ENCODE peak calls at places on chromosome 12, in four cellular contexts. M, B, T and I are unnamed samples. For H3K36me3, the result is how much of the 10 kb centered on the place peaks cover.

GRCh38 chr12:54421873-54422250 is 2.8 kb upstream of the ITGA5 start:
- DNase-seq in M (no peak), B (no peak), T (no peak), I (no peak)

GRCh38 chr12:114163766-114164165 is 197.6 kb upstream of the RBM19 start:
- DNase-seq in M (no peak), B (peak), T (no peak), I (no peak)

GRCh38 chr12:125860672-125861288 is 795.5 kb downstream of the AACS start:
- DNase-seq in M (no peak), B (no peak), T (no peak), I (no peak)

GRCh38 chr12:50271724-50272247 is 11.5 kb downstream of the LIMA1 start:
- DNase-seq in M (no peak), B (no peak), T (no peak), I (no peak)

GRCh38 chr12:15350643-15351042 is 28.3 kb downstream of the PTPRO start:
- DNase-seq in M (no peak), B (no peak), T (no peak), I (no peak)

GRCh38 chr12:132161046-132161781 is 17.0 kb downstream of the NOC4L start:
- DNase-seq in M (peak), B (peak), T (no peak), I (no peak)

GRCh38 chr12:65170245-65170881 is 980 bp downstream of the LEMD3 start:
- DNase-seq in M (peak), B (peak), T (peak), I (peak)

GRCh38 chr12:20695232-20695631 is at the start of gene SLCO1C1:
- DNase-seq in M (no peak), B (no peak), T (no peak), I (no peak)

GRCh38 chr12:34394211-34395055 is 372.1 kb downstream of the ALG10 start:
- DNase-seq in M (no peak), B (no peak), T (peak), I (no peak)

GRCh38 chr12:65019696-65020095 is 101.4 kb downstream of the WIF1 start:
- DNase-seq in M (no peak), B (no peak), T (no peak), I (no peak)

GRCh38 chr12:93921511-93921910 is 226.9 kb upstream of the PLXNC1 start:
- DNase-seq in M (no peak), B (no peak), T (no peak), I (no peak)

GRCh38 chr12:108833757-108834472 is 23.5 kb downstream of the SSH1 start:
- DNase-seq in M (peak), B (no peak), T (no peak), I (no peak)

GRCh38 chr12:106760184-106760531 is 14.3 kb upstream of the RIC8B start:
- DNase-seq in M (no peak), B (no peak), T (peak), I (peak)

GRCh38 chr12:7645395-7646177 is 20.1 kb downstream of the APOBEC1 start:
- DNase-seq in M (no peak), B (peak), T (peak), I (no peak)

GRCh38 chr12:98725481-98726247 is 80.6 kb downstream of the APAF1 start:
- DNase-seq in M (no peak), B (peak), T (no peak), I (no peak)

GRCh38 chr12:98714426-98714825 is 69.3 kb downstream of the APAF1 start:
- DNase-seq in M (no peak), B (no peak), T (no peak), I (no peak)

GRCh38 chr12:98721204-98721702 is 76.2 kb downstream of the APAF1 start:
- DNase-seq in M (no peak), B (no peak), T (no peak), I (no peak)

GRCh38 chr12:98724384-98725155 is 79.5 kb downstream of the APAF1 start:
- DNase-seq in M (no peak), B (no peak), T (no peak), I (no peak)

GRCh38 chr12:98719515-98720504 is 74.7 kb downstream of the APAF1 start:
- DNase-seq in M (no peak), B (no peak), T (no peak), I (no peak)
- H3K36me3 ChIP-seq in M (under half), B (under half), T (under half), I (under half)

DNA sequence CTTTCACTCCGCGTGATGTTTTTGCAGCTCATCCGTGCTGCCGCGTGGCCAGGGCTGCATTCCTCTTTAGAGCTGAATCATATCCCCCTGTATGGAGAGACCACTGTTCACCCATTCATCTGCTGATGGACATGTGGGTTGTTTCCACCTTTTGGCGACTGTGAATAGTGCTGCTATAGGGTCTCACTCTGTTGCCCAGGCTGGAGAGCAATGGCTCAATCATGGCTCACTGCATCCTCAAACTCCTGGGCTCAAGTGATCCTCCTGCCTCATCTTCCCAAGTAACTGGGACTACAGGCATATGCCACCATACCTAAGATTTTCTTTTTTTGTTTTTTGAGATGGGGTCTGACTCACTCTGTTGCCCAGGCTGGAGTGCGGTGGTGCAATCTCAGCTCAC is 36.5 kb downstream of the RILPL1 start:
- DNase-seq in M (no peak), B (no peak), T (no peak), I (no peak)
- H3K27ac ChIP-seq in M (no peak), B (no peak), T (no peak), I (no peak)

GRCh38 chr12:57732270-57732669 is 6.3 kb downstream of the AGAP2 start:
- DNase-seq in M (no peak), B (no peak), T (no peak), I (no peak)

GRCh38 chr12:57733928-57734327 is 4.6 kb downstream of the AGAP2 start:
- DNase-seq in M (no peak), B (no peak), T (no peak), I (no peak)

GRCh38 chr12:57734586-57734985 is 4.0 kb downstream of the AGAP2 start:
- DNase-seq in M (no peak), B (no peak), T (no peak), I (no peak)

GRCh38 chr12:57731411-57732080 is 7.0 kb downstream of the AGAP2 start:
- DNase-seq in M (no peak), B (no peak), T (no peak), I (no peak)

GRCh38 chr12:57732726-57733593 is 5.6 kb downstream of the AGAP2 start:
- DNase-seq in M (no peak), B (no peak), T (no peak), I (no peak)
- H3K36me3 ChIP-seq in M (under half), B (under half), T (half or more), I (under half)

GRCh38 chr12:117139025-117139717 is 40.0 kb upstream of the TESC start:
- DNase-seq in M (no peak), B (no peak), T (no peak), I (no peak)

GRCh38 chr12:117130806-117131205 is 31.6 kb upstream of the TESC start:
- DNase-seq in M (no peak), B (no peak), T (no peak), I (no peak)

GRCh38 chr12:117129391-117129790 is 30.2 kb upstream of the TESC start:
- DNase-seq in M (no peak), B (no peak), T (no peak), I (no peak)

GRCh38 chr12:117134721-117135120 is 35.5 kb upstream of the TESC start:
- DNase-seq in M (no peak), B (no peak), T (no peak), I (no peak)

DNA sequence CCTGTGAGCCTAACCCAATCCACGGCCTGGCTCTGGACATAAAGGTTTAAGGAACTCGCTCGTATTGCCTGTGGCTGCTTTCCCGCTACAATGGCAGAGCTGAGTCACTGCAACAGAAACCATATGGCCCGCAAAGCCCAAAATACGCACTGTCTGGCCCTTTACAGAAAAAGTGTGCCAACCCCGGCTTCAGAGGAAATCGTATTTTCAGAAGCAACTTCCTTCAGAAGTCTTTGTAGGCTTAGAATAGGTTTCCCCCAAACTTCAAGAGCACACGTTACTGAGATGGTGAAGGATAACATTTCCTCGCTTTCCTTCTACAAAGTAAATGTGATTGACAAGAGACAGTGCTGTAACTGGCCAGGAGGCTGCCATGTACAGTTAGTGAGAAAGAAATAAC is 34.8 kb upstream of the TESC start:
- DNase-seq in M (no peak), B (no peak), T (peak), I (no peak)
- H3K27ac ChIP-seq in M (no peak), B (no peak), T (no peak), I (no peak)

DNA sequence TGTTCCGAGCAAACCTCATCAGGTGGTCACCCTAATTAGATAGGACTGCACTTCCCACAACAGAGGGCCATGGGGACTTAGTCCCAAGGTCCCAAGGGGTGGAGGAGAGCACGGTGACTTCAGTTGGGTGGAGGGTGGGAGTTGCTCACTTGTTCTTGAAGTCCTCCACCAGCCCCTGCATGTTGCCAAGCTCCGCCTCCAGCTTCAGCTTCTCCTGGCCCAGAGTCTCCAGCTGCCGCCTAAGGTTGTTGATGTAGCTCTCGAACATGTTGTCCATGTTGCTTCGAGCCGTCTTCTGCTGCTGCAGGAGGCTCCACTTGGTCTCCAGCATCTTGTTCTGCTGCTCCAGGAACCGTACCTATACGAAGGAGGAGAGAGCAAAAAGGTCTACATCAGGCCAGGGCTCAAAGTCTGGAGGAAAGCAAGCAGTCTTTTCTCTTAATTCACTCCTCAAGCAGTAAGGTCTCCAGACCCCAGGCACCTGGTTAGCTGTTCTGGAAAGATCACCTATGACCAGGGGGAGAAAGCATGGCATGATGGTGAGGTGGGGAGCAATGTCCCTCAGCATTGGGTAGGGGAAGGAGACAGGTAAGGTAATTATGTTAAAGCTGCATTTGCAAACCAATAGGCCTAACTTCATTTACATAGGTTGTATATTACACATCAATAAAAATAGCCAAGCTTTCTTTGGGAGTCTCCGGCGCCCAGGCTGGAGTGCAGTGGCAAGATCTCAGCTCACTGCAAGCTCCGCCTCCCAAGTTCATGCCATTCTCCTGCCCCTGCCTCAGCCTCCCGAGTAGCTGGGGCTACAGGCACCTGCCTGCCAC is 2.9 kb downstream of the KRT8 start:
- DNase-seq in M (no peak), B (no peak), T (no peak), I (no peak)
- H3K36me3 ChIP-seq in M (under half), B (under half), T (under half), I (under half)

GRCh38 chr12:129372348-129372747 is 519.1 kb downstream of the GLT1D1 start:
- DNase-seq in M (no peak), B (no peak), T (no peak), I (no peak)
- H3K27ac ChIP-seq in M (no peak), B (no peak), T (no peak), I (no peak)

GRCh38 chr12:124344526-124344925 is 49.6 kb downstream of the RFLNA start:
- DNase-seq in M (no peak), B (no peak), T (no peak), I (no peak)
- H3K36me3 ChIP-seq in M (half or more), B (under half), T (under half), I (under half)